ENCODE peak calls at places on chromosomes 4 and X, in four cellular contexts. V is cardiac muscle cell, O is kidney epithelial cell, K is heart right ventricle. R is an unnamed sample.
A peak's percentile ranks its signal among the peaks of the same experiment; 100 is the strongest.

GRCh38 chr4:14339715-14340114 is 662.6 kb upstream of the CPEB2 start:
- DNase-seq in V (no peak), O (no peak), K (no peak), R (no peak)

GRCh38 chr4:119493419-119493818 is 135.2 kb downstream of the PDE5A start:
- DNase-seq in V (no peak), O (no peak), K (no peak), R (no peak)

GRCh38 chrX:115047715-115048114 is 30.3 kb upstream of the IL13RA2 start:
- DNase-seq in V (no peak), O (no peak), K (no peak), R (no peak)

GRCh38 chr4:158159718-158160094 is 13.1 kb downstream of the GASK1B start:
- DNase-seq in V (no peak), O (no peak), K (no peak), R (no peak)

GRCh38 chr4:98092833-98093439 is 50.3 kb downstream of the STPG2 start:
- DNase-seq in V (peak; percentile 44), O (no peak), K (no peak), R (no peak)

GRCh38 chr4:34932591-34932990 is 1311.7 kb downstream of the ARAP2 start:
- DNase-seq in V (no peak), O (no peak), K (no peak), R (no peak)

GRCh38 chr4:25938251-25939186 is 24.5 kb downstream of the SMIM20 start:
- DNase-seq in V (no peak), O (peak; percentile 57), K (peak; percentile 36), R (no peak)

GRCh38 chr4:58209576-58209975 is 1099.4 kb upstream of the IGFBP7 start:
- DNase-seq in V (no peak), O (no peak), K (no peak), R (no peak)

GRCh38 chrX:38273453-38273852 is 52.8 kb upstream of the SRPX start:
- DNase-seq in V (no peak), O (no peak), K (no peak), R (no peak)

GRCh38 chr4:181432347-181432746 is 810.9 kb upstream of the TENM3 start:
- DNase-seq in V (peak; percentile 32), O (no peak), K (no peak), R (no peak)

GRCh38 chrX:88425739-88426138 is 321.3 kb upstream of the CPXCR1 start:
- DNase-seq in V (peak; percentile 3), O (no peak), K (no peak), R (no peak)

GRCh38 chr4:110198472-110199419 is at the start of gene ELOVL6:
- DNase-seq in V (peak; percentile 87), O (no peak), K (peak; percentile 47), R (no peak)

DNA sequence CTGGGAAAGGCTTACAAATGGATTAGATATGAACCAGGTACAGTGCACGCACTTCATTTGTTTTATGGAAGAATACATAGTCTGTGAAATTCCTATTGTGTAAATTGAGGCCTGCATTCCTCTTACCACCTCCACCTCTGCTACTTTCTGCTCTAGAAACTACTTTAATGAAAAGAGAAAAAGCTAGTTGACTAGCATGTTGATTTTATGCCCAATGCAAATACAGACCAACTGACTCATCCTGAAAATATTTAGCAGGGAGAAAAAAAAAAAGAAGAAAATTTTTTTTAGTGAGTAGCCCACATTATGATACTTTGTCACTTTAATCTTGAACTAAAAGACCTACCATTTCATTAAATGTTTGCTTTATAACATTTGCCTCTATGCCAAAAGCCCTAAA is 41.2 kb downstream of the DCLK2 start:
- DNase-seq in V (no peak), O (no peak), K (no peak), R (no peak)
- H3K4me3 ChIP-seq in V (no peak overlapping the region), O (no peak overlapping the region), K (no peak overlapping the region), R (no peak overlapping the region)

GRCh38 chrX:119942173-119942819 is 1.3 kb downstream of the NKAP start:
- DNase-seq in V (no peak), O (no peak), K (no peak), R (no peak)

GRCh38 chrX:119945481-119945880 is 1.9 kb upstream of the NKAP start:
- DNase-seq in V (no peak), O (no peak), K (no peak), R (no peak)

GRCh38 chrX:119941336-119941735 is 2.2 kb downstream of the NKAP start:
- DNase-seq in V (no peak), O (no peak), K (no peak), R (no peak)

GRCh38 chrX:119942831-119943184 is 743 bp downstream of the NKAP start:
- DNase-seq in V (no peak), O (no peak), K (no peak), R (no peak)

GRCh38 chrX:119943185-119943988 is at the start of gene NKAP:
- DNase-seq in V (peak; percentile 78), O (peak; percentile 61), K (peak; percentile 66), R (peak; percentile 71)
- TF ChIP-seq CTCF in V (no peak), O (no peak), K (peak; percentile 9), R (no peak)

GRCh38 chr4:112511294-112512118 is 4.5 kb downstream of the NEUROG2 start:
- DNase-seq in V (no peak), O (no peak), K (no peak), R (no peak)
- H3K27me3 ChIP-seq in V (peaks cover 100% of the 10 kb centered on the region), O (peaks cover 70% of the 10 kb centered on the region), K (peaks cover 100% of the 10 kb centered on the region), R (peaks cover 63% of the 10 kb centered on the region)

GRCh38 chr4:151325320-151326246 is at the start of gene SH3D19:
- DNase-seq in V (peak; percentile 64), O (no peak), K (peak; percentile 81), R (peak; percentile 21)
- H3K4me3 ChIP-seq in V (peak within 1 kb of the TSS; percentile 47), O (peak within 1 kb of the TSS; percentile 62), K (peak within 1 kb of the TSS; percentile 58), R (peak within 1 kb of the TSS; percentile 57)

GRCh38 chr4:170022211-170022610 is 4.0 kb downstream of the MFAP3L start:
- DNase-seq in V (no peak), O (no peak), K (no peak), R (no peak)

GRCh38 chr4:170025523-170026252 is 507 bp downstream of the MFAP3L start:
- DNase-seq in V (peak; percentile 30), O (no peak), K (peak; percentile 27), R (no peak)

GRCh38 chr4:170027181-170027829 is 1.1 kb upstream of the MFAP3L start:
- DNase-seq in V (peak; percentile 96), O (peak; percentile 43), K (peak; percentile 93), R (peak; percentile 39)

GRCh38 chr4:170030121-170030520 is 3.9 kb upstream of the MFAP3L start:
- DNase-seq in V (no peak), O (peak; percentile 39), K (no peak), R (no peak)

GRCh38 chr4:170026253-170026991 is at the start of gene MFAP3L:
- DNase-seq in V (peak; percentile 94), O (peak; percentile 51), K (peak; percentile 91), R (peak; percentile 26)
- TF ChIP-seq CTCF in V (no peak), O (no peak), K (no peak), R (no peak)

DNA sequence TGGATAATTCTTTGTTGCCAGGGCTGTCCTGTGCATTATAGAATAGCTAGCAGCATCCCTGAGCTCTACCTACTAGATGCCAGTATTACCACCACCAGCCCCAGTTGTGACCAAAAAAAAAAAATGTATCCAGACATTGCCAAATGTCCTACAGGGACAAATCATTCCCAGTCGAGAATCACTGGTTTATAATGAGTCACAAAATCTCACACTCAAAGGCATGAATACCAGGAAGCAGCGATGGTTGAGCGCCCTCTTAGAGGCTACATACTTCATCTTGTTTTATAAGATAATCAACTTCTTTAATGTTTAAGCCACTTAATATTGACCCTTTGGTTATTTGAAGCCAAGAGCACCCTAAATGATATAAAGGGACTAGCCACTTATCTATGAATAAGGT is 297.3 kb downstream of the DHX15 start:
- DNase-seq in V (no peak), O (no peak), K (no peak), R (no peak)
- H3K27me3 ChIP-seq in V (no peaks in the 10 kb centered on the region), O (no peaks in the 10 kb centered on the region), K (no peaks in the 10 kb centered on the region), R (no peaks in the 10 kb centered on the region)

GRCh38 chr4:150625033-150625432 is 43.1 kb downstream of the MAB21L2 start:
- DNase-seq in V (peak; percentile 5), O (no peak), K (no peak), R (no peak)

GRCh38 chr4:150632639-150633038 is 50.7 kb downstream of the MAB21L2 start:
- DNase-seq in V (no peak), O (no peak), K (no peak), R (no peak)

DNA sequence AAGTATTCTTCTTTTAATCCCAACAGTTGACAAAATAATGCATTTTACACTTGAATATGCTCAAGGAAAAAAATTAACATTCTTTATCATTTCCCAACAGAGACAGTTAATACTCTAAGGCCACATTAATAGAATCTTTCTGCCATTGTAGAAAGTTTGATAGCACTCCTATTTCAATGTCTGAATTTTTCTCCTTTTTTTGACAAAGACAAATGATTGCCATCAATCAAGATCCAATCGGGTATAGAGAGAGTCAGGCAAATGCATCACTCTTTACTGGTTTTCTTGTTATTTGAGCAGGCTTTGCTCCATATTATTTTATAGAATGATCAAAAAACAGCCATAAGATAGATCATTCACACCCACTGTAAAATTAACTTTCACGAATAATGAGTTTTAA is 46.1 kb downstream of the MAB21L2 start:
- DNase-seq in V (no peak), O (no peak), K (no peak), R (no peak)
- H3K4me3 ChIP-seq in V (no peak overlapping the region), O (no peak overlapping the region), K (no peak overlapping the region), R (no peak overlapping the region)

GRCh38 chr4:147901886-147902285 is 170.0 kb downstream of the ARHGAP10 start:
- DNase-seq in V (no peak), O (no peak), K (no peak), R (no peak)

GRCh38 chr4:147899512-147899911 is 167.6 kb downstream of the ARHGAP10 start:
- DNase-seq in V (no peak), O (no peak), K (no peak), R (no peak)

DNA sequence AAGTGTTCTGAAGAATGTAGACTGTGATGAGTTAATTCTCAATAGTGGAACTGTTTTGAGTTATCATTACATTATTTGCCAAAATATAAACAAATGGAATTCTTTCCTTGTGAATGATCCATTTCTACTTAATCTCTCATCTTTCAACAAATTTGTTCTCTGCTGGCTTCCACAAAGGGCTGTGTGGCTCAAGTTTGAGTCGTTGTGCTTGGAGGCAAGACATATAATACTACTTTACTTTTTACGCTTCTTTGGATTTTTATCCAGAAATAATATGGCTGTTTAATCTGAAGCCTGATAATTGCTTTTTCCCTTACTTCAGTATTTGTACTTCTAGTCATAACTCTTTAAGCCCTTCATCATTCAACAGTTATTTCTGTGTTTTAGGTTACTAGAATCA is 169.5 kb downstream of the ARHGAP10 start:
- DNase-seq in V (no peak), O (no peak), K (no peak), R (no peak)
- TF ChIP-seq CTCF in V (no peak), O (no peak), K (no peak), R (no peak)

DNA sequence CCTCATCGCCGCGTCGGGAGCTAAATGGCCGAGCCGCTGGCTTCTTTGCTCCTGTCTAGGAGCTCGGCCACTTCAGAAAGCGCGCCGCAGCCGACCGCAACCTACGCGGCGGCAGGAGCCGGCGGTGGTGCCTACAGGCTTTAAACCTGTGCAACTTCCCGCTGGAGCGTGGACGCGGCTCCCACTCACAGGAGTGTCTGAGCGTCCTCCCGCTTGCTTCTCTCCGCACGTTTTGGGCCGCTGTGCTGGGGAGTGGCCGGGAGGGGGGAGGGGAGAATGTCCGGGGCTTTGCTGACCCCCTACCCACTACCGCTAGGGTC is 1.0 kb downstream of the NHSL2 start:
- DNase-seq in V (peak; percentile 58), O (no peak), K (no peak), R (no peak)
- H3K27me3 ChIP-seq in V (no peaks in the 10 kb centered on the region), O (no peaks in the 10 kb centered on the region), K (peaks cover 23% of the 10 kb centered on the region), R (peaks cover 2% of the 10 kb centered on the region)

GRCh38 chrX:83966347-83966746 is 105.4 kb downstream of the CYLC1 start:
- DNase-seq in V (no peak), O (no peak), K (no peak), R (no peak)
- H3K4me3 ChIP-seq in V (no peak overlapping the region), O (no peak overlapping the region), K (no peak overlapping the region), R (no peak overlapping the region)